ENCODE peak calls at places on chromosomes 3 and 15, in four cellular contexts. P is left ventricle myocardium inferior, U is NCI-H1105, X is WTC11. H is an unnamed sample.
A peak's percentile ranks its signal among the peaks of the same experiment; 100 is the strongest.

GRCh38 chr3:156594229-156594683 is 39.3 kb upstream of the SSR3 start:
- DNase-seq in P (no peak), U (no peak), X (no peak), H (no peak)

GRCh38 chr3:141941093-141941492 is 64.7 kb downstream of the ATP1B3 start:
- DNase-seq in P (no peak), U (no peak), X (no peak), H (no peak)

GRCh38 chr3:105398407-105398806 is 31.7 kb downstream of the ALCAM start:
- DNase-seq in P (no peak), U (peak; percentile 17), X (no peak), H (peak; percentile 83)

GRCh38 chr3:44019736-44020135 is 221.9 kb upstream of the TOPAZ1 start:
- DNase-seq in P (no peak), U (no peak), X (no peak), H (no peak)

GRCh38 chr3:27878012-27878383 is 155.9 kb upstream of the EOMES start:
- DNase-seq in P (no peak), U (no peak), X (no peak), H (no peak)

GRCh38 chr3:70811880-70812279 is 499.4 kb upstream of the MDFIC2 start:
- DNase-seq in P (no peak), U (no peak), X (no peak), H (peak; percentile 92)

GRCh38 chr3:23645533-23646196 is 160.1 kb upstream of the UBE2E1 start:
- DNase-seq in P (no peak), U (no peak), X (no peak), H (no peak)

GRCh38 chr15:74615313-74616019 is at the start of gene CLK3:
- DNase-seq in P (peak; percentile 97), U (peak; percentile 81), X (peak; percentile 99), H (peak; percentile 86)

GRCh38 chr15:48555244-48555804 is 90.2 kb downstream of the FBN1 start:
- DNase-seq in P (no peak), U (no peak), X (no peak), H (no peak)

GRCh38 chr3:175430975-175431374 is 571.8 kb downstream of the NAALADL2 start:
- DNase-seq in P (no peak), U (no peak), X (no peak), H (no peak)

GRCh38 chr15:98649996-98650870 is 1.9 kb downstream of the IGF1R start:
- DNase-seq in P (peak; percentile 54), U (no peak), X (no peak), H (no peak)

GRCh38 chr15:74653426-74654082 is 37.9 kb downstream of the CLK3 start:
- DNase-seq in P (no peak), U (no peak), X (no peak), H (peak; percentile 35)

GRCh38 chr3:98984024-98984423 is 82.5 kb upstream of the DCBLD2 start:
- DNase-seq in P (no peak), U (no peak), X (no peak), H (no peak)

GRCh38 chr3:156456771-156457224 is 98.1 kb downstream of the SSR3 start:
- DNase-seq in P (no peak), U (no peak), X (peak; percentile 27), H (peak; percentile 97)

GRCh38 chr15:93029613-93030429 is 59.2 kb downstream of the RGMA start:
- DNase-seq in P (no peak), U (no peak), X (no peak), H (no peak)

GRCh38 chr3:194657439-194657838 is 14.6 kb downstream of the LSG1 start:
- DNase-seq in P (no peak), U (no peak), X (no peak), H (no peak)

GRCh38 chr3:63940389-63940757 is 28.2 kb upstream of the SCAANT1 start:
- DNase-seq in P (no peak), U (no peak), X (no peak), H (no peak)